ENCODE peak calls at places on chromosomes 4 and X, in eight cellular contexts. F is breast epithelium, E is fibroblast of mammary gland, P is dorsolateral prefrontal cortex, C is fibroblast of the aortic adventitia, K is cardiac fibroblast, U is left lung, L is psoas muscle. X is an unnamed sample.
A peak's percentile ranks its signal among the peaks of the same experiment; 100 is the strongest.

GRCh38 chrX:112731793-112732192 is 52.1 kb upstream of the LHFPL1 start:
- DNase-seq in F (no peak), E (peak; percentile 10), P (no peak), C (peak; percentile 24), K (peak; percentile 26), U (no peak), L (no peak), X (no peak)

GRCh38 chr4:23373269-23373668 is 516.6 kb downstream of the PPARGC1A start:
- DNase-seq in F (no peak), E (no peak), P (no peak), C (peak; percentile 56), K (peak; percentile 3), U (peak; percentile 81), L (no peak), X (no peak)

GRCh38 chrX:70454441-70455365 is 10.1 kb downstream of the DLG3 start:
- DNase-seq in F (peak; percentile 73), E (peak; percentile 51), P (no peak), C (peak; percentile 50), K (peak; percentile 57), U (peak; percentile 81), L (no peak), X (peak; percentile 93)

GRCh38 chr4:26218677-26219181 is 102.1 kb upstream of the RBPJ start:
- DNase-seq in F (no peak), E (no peak), P (no peak), C (no peak), K (no peak), U (no peak), L (no peak), X (no peak)

GRCh38 chr4:144449623-144450022 is 196.3 kb upstream of the HHIP start:
- DNase-seq in F (no peak), E (peak; percentile 72), P (no peak), C (peak; percentile 74), K (peak; percentile 31), U (no peak), L (peak; percentile 39), X (peak; percentile 13)

GRCh38 chrX:150837845-150838244 is 60.6 kb downstream of the CD99L2 start:
- DNase-seq in F (no peak), E (no peak), P (no peak), C (no peak), K (no peak), U (no peak), L (no peak), X (no peak)

GRCh38 chr4:52869196-52869595 is 7.1 kb downstream of the RASL11B start:
- DNase-seq in F (no peak), E (peak; percentile 59), P (peak; percentile 77), C (peak; percentile 56), K (peak; percentile 18), U (no peak), L (peak; percentile 84), X (peak; percentile 33)

GRCh38 chr4:110900206-110900769 is 277.4 kb upstream of the PITX2 start:
- DNase-seq in F (no peak), E (no peak), P (no peak), C (peak; percentile 29), K (no peak), U (no peak), L (no peak), X (no peak)

GRCh38 chr4:101597204-101597603 is 193.3 kb upstream of the BANK1 start:
- DNase-seq in F (no peak), E (peak; percentile 10), P (no peak), C (no peak), K (no peak), U (no peak), L (no peak), X (no peak)
- TF ChIP-seq CTCF in F (no peak), E (peak; percentile 24), P (no peak), C (peak; percentile 10), K (peak; percentile 30), U (no peak), L (peak; percentile 6), X (no peak)

GRCh38 chrX:13894888-13895564 is 78.1 kb upstream of the GPM6B start:
- DNase-seq in F (no peak), E (peak; percentile 76), P (no peak), C (peak; percentile 68), K (peak; percentile 74), U (no peak), L (no peak), X (no peak)
- H3K4me3 ChIP-seq in F (no peak overlapping the region), E (no peak overlapping the region), P (no peak overlapping the region), C (no peak overlapping the region), K (no peak overlapping the region), U (no peak overlapping the region), L (no peak overlapping the region), X (no peak overlapping the region)

DNA sequence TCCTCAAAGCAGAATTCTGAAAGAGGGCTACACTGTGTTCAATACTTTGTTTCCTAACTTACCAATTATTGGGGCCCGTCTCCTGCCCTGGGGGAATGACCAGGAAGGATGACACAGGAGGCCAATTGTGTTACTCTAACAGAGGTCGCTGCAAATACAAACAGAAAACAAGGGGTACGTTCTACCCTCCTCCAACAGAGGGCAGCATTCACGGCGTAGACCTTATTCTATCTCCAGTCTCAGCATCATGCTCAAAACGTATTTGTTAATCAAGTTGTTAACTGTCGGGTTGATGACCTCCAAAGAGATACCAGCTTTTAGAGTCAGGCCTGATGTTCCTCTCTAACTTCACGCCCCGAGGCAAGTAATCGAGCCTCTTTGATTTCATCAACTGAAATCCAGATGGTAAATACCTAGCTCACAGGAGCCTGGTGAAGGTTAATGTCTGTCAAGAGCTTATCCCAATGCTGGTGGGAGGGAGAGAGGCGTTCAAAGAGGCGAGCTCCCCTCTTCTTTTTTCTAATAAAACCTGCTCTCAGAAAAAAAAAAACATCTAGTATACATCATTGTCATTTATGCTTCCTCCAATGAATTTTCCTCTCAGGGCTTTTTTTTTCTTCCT is 181.0 kb upstream of the KCNIP4 start:
- DNase-seq in F (no peak), E (peak; percentile 65), P (no peak), C (peak; percentile 67), K (peak; percentile 56), U (no peak), L (no peak), X (no peak)
- TF ChIP-seq CTCF in F (no peak), E (peak; percentile 84), P (peak; percentile 50), C (peak; percentile 75), K (peak; percentile 68), U (no peak), L (peak; percentile 4), X (peak; percentile 43)

GRCh38 chr4:88457307-88458090 is 580 bp downstream of the HERC5 start:
- DNase-seq in F (no peak), E (no peak), P (no peak), C (no peak), K (peak; percentile 14), U (peak; percentile 40), L (peak; percentile 67), X (peak; percentile 66)

GRCh38 chr4:88456757-88457306 is at the start of gene HERC5:
- DNase-seq in F (peak; percentile 76), E (peak; percentile 94), P (peak; percentile 74), C (peak; percentile 86), K (peak; percentile 95), U (peak; percentile 93), L (peak; percentile 93), X (peak; percentile 94)

GRCh38 chr4:88452941-88453340 is 4.0 kb upstream of the HERC5 start:
- DNase-seq in F (no peak), E (no peak), P (no peak), C (no peak), K (no peak), U (no peak), L (no peak), X (no peak)

DNA sequence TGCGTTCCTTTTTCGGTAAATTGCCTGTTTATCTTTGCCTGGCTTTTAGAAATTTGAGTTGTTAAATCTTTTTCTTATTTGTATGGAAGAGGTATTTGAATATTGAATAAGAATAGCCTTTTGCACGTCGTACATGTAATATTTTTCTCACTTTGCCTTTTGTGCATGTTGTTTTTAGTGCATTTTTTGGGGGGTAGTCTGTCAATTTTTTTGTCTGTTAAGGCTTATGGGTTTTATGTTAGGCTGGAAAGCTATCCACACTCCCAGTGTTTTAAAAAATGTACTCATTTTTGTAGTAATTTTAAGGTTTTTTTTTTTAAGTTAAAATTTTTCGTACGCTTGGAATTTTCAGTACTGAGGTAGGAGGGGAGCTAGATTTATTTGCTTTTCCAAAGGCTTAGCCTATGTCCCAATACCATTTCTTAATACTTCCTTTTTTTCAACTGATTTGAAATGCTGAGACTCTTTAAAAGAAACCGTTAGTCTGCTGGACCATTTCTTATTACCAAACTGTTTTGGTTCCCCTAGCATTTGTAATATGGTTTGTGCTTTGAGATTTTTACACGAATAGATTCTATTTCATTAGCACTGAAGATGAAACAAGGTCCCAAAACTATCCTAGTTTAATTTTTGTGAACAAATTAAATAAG is 1.3 kb downstream of the HERC5 start:
- DNase-seq in F (no peak), E (no peak), P (no peak), C (no peak), K (peak; percentile 8), U (no peak), L (no peak), X (no peak)
- H3K4me3 ChIP-seq in F (peak overlapping the region; percentile 91), E (no peak overlapping the region), P (peak overlapping the region; percentile 52), C (no peak overlapping the region), K (no peak overlapping the region), U (peak overlapping the region; percentile 73), L (peak overlapping the region; percentile 82), X (no peak overlapping the region)

GRCh38 chrX:128975716-128976115 is 547.6 kb downstream of the SMARCA1 start:
- DNase-seq in F (no peak), E (peak; percentile 3), P (peak; percentile 43), C (no peak), K (peak; percentile 3), U (no peak), L (no peak), X (peak; percentile 51)
- TF ChIP-seq CTCF in F (peak; percentile 13), E (peak; percentile 52), P (peak; percentile 60), C (peak; percentile 26), K (peak; percentile 9), U (no peak), L (peak; percentile 28), X (no peak)

GRCh38 chr4:2942532-2943363 is 20.5 kb downstream of the NOP14 start:
- DNase-seq in F (peak; percentile 19), E (no peak), P (peak; percentile 30), C (no peak), K (no peak), U (no peak), L (peak; percentile 52), X (peak; percentile 87)
- H3K4me3 ChIP-seq in F (no peak overlapping the region), E (no peak overlapping the region), P (no peak overlapping the region), C (no peak overlapping the region), K (no peak overlapping the region), U (no peak overlapping the region), L (no peak overlapping the region), X (no peak overlapping the region)

X was measured in mucosa of descending colon.